ENCODE peak calls at places on chromosomes 12 and 14, in seven cellular contexts. K is stimulated activated CD8-positive, alpha-beta memory T cell treated with anti-CD3 and anti-CD28 coated beads, Interleukin-15, amount 100 ng/mL, for 4 hours; G is SIG-M5; H is activated CD8-positive, alpha-beta memory T cell treated with anti-CD3 and anti-CD28 coated beads, Interleukin-2, amount 50 U/mL, for 48 hours; C is central memory CD4-positive, alpha-beta T cell; S is left colon; L is psoas muscle. V is an unnamed sample.

GRCh38 chr12:115374480-115375187 is 690.7 kb upstream of the TBX3 start:
- DNase-seq in K (no peak), G (no peak), H (no peak), C (no peak), S (no peak), L (no peak), V (no peak)

GRCh38 chr14:39492267-39492666 is 60.0 kb upstream of the FBXO33 start:
- DNase-seq in K (no peak), G (no peak), H (no peak), C (no peak), S (no peak), L (no peak), V (no peak)

GRCh38 chr12:122303068-122303467 is 36.8 kb upstream of the VPS33A start:
- DNase-seq in K (no peak), G (no peak), H (no peak), C (no peak), S (no peak), L (no peak), V (no peak)

GRCh38 chr12:54159140-54159539 is 29.6 kb downstream of the SMUG1 start:
- DNase-seq in K (no peak), G (no peak), H (peak; percentile 62), C (no peak), S (peak; percentile 26), L (no peak), V (no peak)

GRCh38 chr12:96107236-96107635 is 71.8 kb upstream of the LTA4H start:
- DNase-seq in K (no peak), G (no peak), H (no peak), C (no peak), S (no peak), L (no peak), V (no peak)

GRCh38 chr12:57841445-57841844 is 5.1 kb downstream of the CTDSP2 start:
- DNase-seq in K (no peak), G (no peak), H (no peak), C (no peak), S (no peak), L (no peak), V (no peak)

GRCh38 chr12:129911437-129912049 is 7.7 kb upstream of the TMEM132D start:
- DNase-seq in K (no peak), G (no peak), H (peak; percentile 61), C (no peak), S (no peak), L (no peak), V (no peak)

GRCh38 chr12:65501093-65501621 is 222.7 kb downstream of the MSRB3 start:
- DNase-seq in K (no peak), G (no peak), H (no peak), C (no peak), S (no peak), L (peak; percentile 51), V (no peak)

GRCh38 chr14:103216399-103216798 is 93.1 kb downstream of the TNFAIP2 start:
- DNase-seq in K (no peak), G (no peak), H (no peak), C (no peak), S (no peak), L (no peak), V (no peak)

GRCh38 chr12:116123511-116124258 is 153.8 kb downstream of the MED13L start:
- DNase-seq in K (no peak), G (peak; percentile 26), H (no peak), C (no peak), S (no peak), L (peak; percentile 37), V (no peak)